ENCODE peak calls at places on chromosomes 2 and 18, in four cellular contexts. One of them, this sample, is unnamed.

GRCh38 chr2:85215074-85216050 is 82.2 kb downstream of the TCF7L1 start:
- DNase-seq in transverse colon: peak; percentile 12
- DNase-seq in fibroblast of lung: peak; percentile 94
- DNase-seq in CD8-positive, alpha-beta T cell: no peak
- DNase-seq in this sample: no peak

GRCh38 chr2:218229239-218229638 is 12.2 kb downstream of the ARPC2 start:
- DNase-seq in fibroblast of lung: peak; percentile 92
- DNase-seq in CD8-positive, alpha-beta T cell: no peak
- DNase-seq in transverse colon: no peak
- DNase-seq in this sample: peak; percentile 30

GRCh38 chr2:6535572-6535971 is 330.1 kb downstream of the CMPK2 start:
- DNase-seq in transverse colon: no peak
- DNase-seq in fibroblast of lung: no peak
- DNase-seq in CD8-positive, alpha-beta T cell: no peak
- DNase-seq in this sample: no peak

GRCh38 chr2:20524412-20525040 is 77.7 kb downstream of the RHOB start:
- DNase-seq in fibroblast of lung: no peak
- DNase-seq in CD8-positive, alpha-beta T cell: no peak
- DNase-seq in transverse colon: peak; percentile 22
- DNase-seq in this sample: peak; percentile 10

GRCh38 chr2:138433995-138434991 is 67.3 kb upstream of the SPOPL start:
- DNase-seq in fibroblast of lung: no peak
- DNase-seq in CD8-positive, alpha-beta T cell: no peak
- DNase-seq in transverse colon: no peak
- DNase-seq in this sample: no peak

GRCh38 chr2:194730266-194730665 is 926.8 kb upstream of the SLC39A10 start:
- DNase-seq in CD8-positive, alpha-beta T cell: no peak
- DNase-seq in fibroblast of lung: no peak
- DNase-seq in transverse colon: no peak
- DNase-seq in this sample: no peak

GRCh38 chr2:72116081-72116533 is 31.6 kb downstream of the CYP26B1 start:
- DNase-seq in transverse colon: no peak
- DNase-seq in CD8-positive, alpha-beta T cell: no peak
- DNase-seq in fibroblast of lung: no peak
- DNase-seq in this sample: no peak

GRCh38 chr2:238448031-238448955 is 21.6 kb downstream of the ASB1 start:
- DNase-seq in transverse colon: no peak
- DNase-seq in CD8-positive, alpha-beta T cell: no peak
- DNase-seq in fibroblast of lung: no peak
- DNase-seq in this sample: no peak

GRCh38 chr2:17879137-17879912 is 858 bp downstream of the KCNS3 start:
- DNase-seq in CD8-positive, alpha-beta T cell: no peak
- DNase-seq in fibroblast of lung: peak; percentile 52
- DNase-seq in transverse colon: peak; percentile 87
- DNase-seq in this sample: no peak

GRCh38 chr2:206799083-206799482 is 33.7 kb downstream of the FASTKD2 start:
- DNase-seq in fibroblast of lung: peak; percentile 27
- DNase-seq in CD8-positive, alpha-beta T cell: no peak
- DNase-seq in transverse colon: no peak
- DNase-seq in this sample: no peak

GRCh38 chr2:158725496-158725895 is 69.6 kb upstream of the DAPL1 start:
- DNase-seq in transverse colon: no peak
- DNase-seq in CD8-positive, alpha-beta T cell: no peak
- DNase-seq in fibroblast of lung: no peak
- DNase-seq in this sample: no peak

GRCh38 chr18:23068692-23069305 is 66.5 kb upstream of the CABLES1 start:
- DNase-seq in fibroblast of lung: no peak
- DNase-seq in CD8-positive, alpha-beta T cell: no peak
- DNase-seq in transverse colon: no peak
- DNase-seq in this sample: no peak

GRCh38 chr18:5449858-5450509 is 93.8 kb downstream of the EPB41L3 start:
- DNase-seq in transverse colon: no peak
- DNase-seq in CD8-positive, alpha-beta T cell: no peak
- DNase-seq in fibroblast of lung: no peak
- DNase-seq in this sample: no peak

GRCh38 chr2:218925434-218925833 is 34.0 kb upstream of the CDK5R2 start:
- DNase-seq in CD8-positive, alpha-beta T cell: no peak
- DNase-seq in fibroblast of lung: no peak
- DNase-seq in transverse colon: no peak
- DNase-seq in this sample: no peak

GRCh38 chr2:235086481-235087184 is 134.8 kb downstream of the SH3BP4 start:
- DNase-seq in transverse colon: no peak
- DNase-seq in fibroblast of lung: no peak
- DNase-seq in CD8-positive, alpha-beta T cell: no peak
- DNase-seq in this sample: no peak

GRCh38 chr18:2967820-2968219 is 45.1 kb downstream of the LPIN2 start:
- DNase-seq in CD8-positive, alpha-beta T cell: no peak
- DNase-seq in fibroblast of lung: no peak
- DNase-seq in transverse colon: no peak
- DNase-seq in this sample: no peak
- H3K4me1 ChIP-seq in CD8-positive, alpha-beta T cell: peaks cover 97% of the 10 kb centered on the region
- H3K4me1 ChIP-seq in fibroblast of lung: peaks cover 7% of the 10 kb centered on the region
- H3K4me1 ChIP-seq in transverse colon: peaks cover 22% of the 10 kb centered on the region
- H3K4me1 ChIP-seq in this sample: peaks cover 98% of the 10 kb centered on the region

GRCh38 chr2:47241715-47242114 is 86.6 kb upstream of the STPG4 start:
- DNase-seq in CD8-positive, alpha-beta T cell: no peak
- DNase-seq in fibroblast of lung: no peak
- DNase-seq in transverse colon: no peak
- DNase-seq in this sample: no peak
- H3K27ac ChIP-seq in CD8-positive, alpha-beta T cell: no peak overlapping the region
- H3K27ac ChIP-seq in fibroblast of lung: no peak overlapping the region
- H3K27ac ChIP-seq in transverse colon: no peak overlapping the region
- H3K27ac ChIP-seq in this sample: no peak overlapping the region

DNA sequence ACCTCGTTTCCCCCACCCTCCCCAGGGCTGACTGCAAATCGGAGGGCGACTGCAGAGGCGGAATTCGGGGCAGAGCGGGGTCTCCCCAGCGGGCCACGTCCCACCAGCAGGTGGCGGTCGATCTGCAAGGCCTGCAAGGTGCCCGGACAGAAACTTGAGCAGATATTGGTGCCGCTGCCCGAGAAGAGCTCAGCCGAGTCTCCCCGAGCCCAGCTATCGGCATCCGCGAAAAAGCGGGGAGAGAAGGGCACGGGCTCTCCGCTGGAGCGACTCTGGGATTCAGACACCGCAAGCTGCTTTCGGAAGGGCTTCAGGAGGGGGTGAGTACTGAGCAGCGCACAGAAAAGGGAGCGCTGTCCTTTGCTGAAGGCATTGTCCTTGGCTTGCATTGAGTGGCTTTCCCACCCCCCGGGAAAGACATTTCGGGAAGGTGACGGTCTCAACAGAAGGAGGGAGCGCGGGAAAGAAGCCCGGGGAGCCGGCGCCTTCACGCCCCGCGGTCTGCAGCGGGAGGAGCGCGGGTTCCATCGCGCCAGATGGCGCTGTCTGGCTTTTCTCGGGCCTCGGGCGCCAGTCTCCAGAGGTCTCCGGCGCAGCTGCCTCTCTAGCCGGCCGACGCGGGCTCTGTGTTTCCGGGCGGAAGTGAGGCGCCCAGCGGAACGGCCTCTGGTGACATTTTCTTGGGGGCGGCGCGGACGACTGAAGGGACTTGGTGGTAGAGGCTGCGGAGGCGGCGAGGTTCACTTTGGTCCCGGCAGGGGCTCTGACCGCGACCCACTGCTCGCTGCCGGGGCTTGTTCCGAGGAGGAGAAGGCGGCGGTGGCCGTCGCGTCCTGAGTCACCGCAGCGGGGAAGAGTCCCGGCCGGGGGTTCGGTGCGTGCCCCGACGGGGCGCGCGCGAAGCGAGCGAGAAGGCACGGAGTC is 69.5 kb downstream of the HAUS1 start:
- DNase-seq in transverse colon: peak; percentile 93
- DNase-seq in fibroblast of lung: peak; percentile 90
- DNase-seq in CD8-positive, alpha-beta T cell: peak; percentile 89
- DNase-seq in this sample: peak; percentile 89
- H3K4me1 ChIP-seq in transverse colon: peaks cover 19% of the 10 kb centered on the region
- H3K4me1 ChIP-seq in fibroblast of lung: peaks cover 2% of the 10 kb centered on the region
- H3K4me1 ChIP-seq in CD8-positive, alpha-beta T cell: peaks cover 34% of the 10 kb centered on the region
- H3K4me1 ChIP-seq in this sample: peaks cover 33% of the 10 kb centered on the region

GRCh38 chr2:241559489-241560180 is 1.1 kb downstream of the BOK start:
- DNase-seq in CD8-positive, alpha-beta T cell: no peak
- DNase-seq in fibroblast of lung: peak; percentile 59
- DNase-seq in transverse colon: peak; percentile 41
- DNase-seq in this sample: no peak
- H3K27ac ChIP-seq in CD8-positive, alpha-beta T cell: no peak overlapping the region
- H3K27ac ChIP-seq in fibroblast of lung: peak overlapping the region; percentile 32
- H3K27ac ChIP-seq in transverse colon: peak overlapping the region; percentile 68
- H3K27ac ChIP-seq in this sample: no peak overlapping the region

DNA sequence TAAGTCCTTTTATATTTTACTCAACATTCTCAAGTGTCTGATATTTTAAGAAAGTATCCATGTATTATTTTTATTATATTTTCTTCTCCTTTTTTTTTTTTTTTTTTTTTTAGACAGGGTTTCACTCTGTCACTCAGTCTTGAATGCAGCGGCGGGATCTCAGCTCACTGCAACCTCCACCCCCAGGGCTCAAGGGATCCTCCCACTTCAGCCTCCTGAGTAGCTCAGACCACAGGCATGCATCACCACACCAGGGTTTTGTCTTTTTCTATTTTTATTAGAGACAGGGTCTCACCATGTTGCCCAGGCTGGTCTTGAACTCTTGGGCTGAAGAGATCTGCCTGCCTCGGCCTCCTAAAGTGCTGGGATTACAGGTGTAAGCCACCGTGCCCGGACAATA is 212.1 kb downstream of the TCF4 start:
- DNase-seq in transverse colon: no peak
- DNase-seq in fibroblast of lung: no peak
- DNase-seq in CD8-positive, alpha-beta T cell: no peak
- DNase-seq in this sample: no peak
- H3K4me1 ChIP-seq in transverse colon: no peaks in the 10 kb centered on the region
- H3K4me1 ChIP-seq in fibroblast of lung: no peaks in the 10 kb centered on the region
- H3K4me1 ChIP-seq in CD8-positive, alpha-beta T cell: no peaks in the 10 kb centered on the region
- H3K4me1 ChIP-seq in this sample: no peaks in the 10 kb centered on the region

GRCh38 chr18:10850828-10851227 is 298.5 kb downstream of the PIEZO2 start:
- DNase-seq in fibroblast of lung: no peak
- DNase-seq in transverse colon: no peak
- DNase-seq in CD8-positive, alpha-beta T cell: no peak
- DNase-seq in this sample: no peak
- H3K27ac ChIP-seq in fibroblast of lung: no peak overlapping the region
- H3K27ac ChIP-seq in transverse colon: no peak overlapping the region
- H3K27ac ChIP-seq in CD8-positive, alpha-beta T cell: no peak overlapping the region
- H3K27ac ChIP-seq in this sample: no peak overlapping the region

This sample was measured in CD4-positive, CD25-positive, alpha-beta regulatory T cell.